ENCODE peak calls at places on chromosomes 16 and 17, in eight cellular contexts. F, V, M, H, B, E, P and J are unnamed samples.

GRCh38 chr17:59707971-59708425 is 544 bp downstream of the VMP1 start:
- DNase-seq in F (peak; percentile 8), V (no peak), M (no peak), H (no peak), B (no peak), E (peak; percentile 43), P (no peak), J (no peak)

GRCh38 chr17:332558-333322 is 19.9 kb downstream of the RPH3AL start:
- DNase-seq in F (no peak), V (no peak), M (peak; percentile 43), H (peak; percentile 54), B (no peak), E (no peak), P (peak; percentile 56), J (peak; percentile 17)

GRCh38 chr16:67100569-67101300 is 9.0 kb upstream of the PHAF1 start:
- DNase-seq in F (peak; percentile 31), V (no peak), M (no peak), H (no peak), B (peak; percentile 53), E (peak; percentile 54), P (peak; percentile 53), J (no peak)

GRCh38 chr16:27408012-27408601 is 6.1 kb downstream of the IL21R start:
- DNase-seq in F (no peak), V (peak; percentile 42), M (no peak), H (no peak), B (peak; percentile 74), E (no peak), P (peak; percentile 25), J (no peak)

GRCh38 chr17:15122857-15123256 is 142.3 kb downstream of the PMP22 start:
- DNase-seq in F (no peak), V (no peak), M (no peak), H (no peak), B (peak; percentile 76), E (no peak), P (no peak), J (no peak)

GRCh38 chr17:46194393-46195216 is 1.4 kb upstream of the KANSL1 start:
- DNase-seq in F (no peak), V (no peak), M (no peak), H (no peak), B (peak; percentile 74), E (peak; percentile 73), P (peak; percentile 72), J (no peak)

GRCh38 chr17:63531022-63531965 is 8.1 kb downstream of the KCNH6 start:
- DNase-seq in F (no peak), V (no peak), M (no peak), H (no peak), B (peak; percentile 10), E (no peak), P (no peak), J (no peak)

GRCh38 chr16:87317766-87318121 is 552 bp upstream of the C16orf95 start:
- DNase-seq in F (no peak), V (no peak), M (peak; percentile 65), H (no peak), B (peak; percentile 80), E (peak; percentile 47), P (peak; percentile 76), J (no peak)

GRCh38 chr16:30724641-30725464 is 23.4 kb upstream of the PHKG2 start:
- DNase-seq in F (no peak), V (no peak), M (peak; percentile 78), H (no peak), B (no peak), E (no peak), P (no peak), J (no peak)

GRCh38 chr17:263271-263670 is 81.8 kb upstream of the DOC2B start:
- DNase-seq in F (no peak), V (no peak), M (peak; percentile 15), H (no peak), B (no peak), E (no peak), P (no peak), J (no peak)

GRCh38 chr16:86088816-86089215 is 189.9 kb downstream of the IRF8 start:
- DNase-seq in F (no peak), V (no peak), M (peak; percentile 32), H (peak; percentile 16), B (no peak), E (no peak), P (no peak), J (no peak)

GRCh38 chr16:31467151-31467550 is 4.8 kb upstream of the TGFB1I1 start:
- DNase-seq in F (no peak), V (no peak), M (no peak), H (no peak), B (no peak), E (no peak), P (peak; percentile 65), J (no peak)

GRCh38 chr16:30027588-30028437 is 3.3 kb downstream of the TLCD3B start:
- DNase-seq in F (no peak), V (no peak), M (no peak), H (no peak), B (no peak), E (peak; percentile 46), P (no peak), J (no peak)

GRCh38 chr16:67964477-67965131 is 3.8 kb downstream of the SLC12A4 start:
- DNase-seq in F (no peak), V (no peak), M (no peak), H (no peak), B (no peak), E (no peak), P (no peak), J (no peak)

GRCh38 chr16:57643166-57643813 is 14.9 kb downstream of the ADGRG1 start:
- DNase-seq in F (peak; percentile 42), V (no peak), M (no peak), H (peak; percentile 58), B (peak; percentile 59), E (no peak), P (peak; percentile 31), J (peak; percentile 33)

GRCh38 chr16:31270795-31271194 is 11.0 kb downstream of the ITGAM start:
- DNase-seq in F (no peak), V (no peak), M (no peak), H (no peak), B (no peak), E (no peak), P (no peak), J (no peak)

GRCh38 chr17:2844386-2844785 is 48.1 kb downstream of the RAP1GAP2 start:
- DNase-seq in F (no peak), V (no peak), M (no peak), H (no peak), B (peak; percentile 33), E (peak; percentile 62), P (peak; percentile 21), J (no peak)

GRCh38 chr16:57639172-57639571 is 10.7 kb downstream of the ADGRG1 start:
- DNase-seq in F (no peak), V (no peak), M (peak; percentile 70), H (peak; percentile 87), B (peak; percentile 54), E (peak; percentile 90), P (peak; percentile 52), J (no peak)

GRCh38 chr17:13909901-13910519 is 159.3 kb upstream of the COX10 start:
- DNase-seq in F (no peak), V (peak; percentile 31), M (peak; percentile 90), H (no peak), B (no peak), E (peak; percentile 8), P (no peak), J (no peak)

GRCh38 chr17:82237083-82237745 is 8.4 kb downstream of the SLC16A3 start:
- DNase-seq in F (no peak), V (no peak), M (no peak), H (peak; percentile 46), B (no peak), E (peak; percentile 74), P (no peak), J (no peak)

GRCh38 chr16:3089717-3090592 is 9.1 kb downstream of the ZSCAN10 start:
- DNase-seq in F (no peak), V (no peak), M (no peak), H (no peak), B (no peak), E (no peak), P (no peak), J (no peak)

GRCh38 chr17:6577686-6578263 is 21.4 kb upstream of the PITPNM3 start:
- DNase-seq in F (no peak), V (peak; percentile 24), M (no peak), H (no peak), B (no peak), E (peak; percentile 49), P (no peak), J (no peak)

GRCh38 chr16:76118344-76118743 is 158.9 kb upstream of the CNTNAP4 start:
- DNase-seq in F (no peak), V (no peak), M (no peak), H (no peak), B (no peak), E (no peak), P (no peak), J (no peak)

DNA sequence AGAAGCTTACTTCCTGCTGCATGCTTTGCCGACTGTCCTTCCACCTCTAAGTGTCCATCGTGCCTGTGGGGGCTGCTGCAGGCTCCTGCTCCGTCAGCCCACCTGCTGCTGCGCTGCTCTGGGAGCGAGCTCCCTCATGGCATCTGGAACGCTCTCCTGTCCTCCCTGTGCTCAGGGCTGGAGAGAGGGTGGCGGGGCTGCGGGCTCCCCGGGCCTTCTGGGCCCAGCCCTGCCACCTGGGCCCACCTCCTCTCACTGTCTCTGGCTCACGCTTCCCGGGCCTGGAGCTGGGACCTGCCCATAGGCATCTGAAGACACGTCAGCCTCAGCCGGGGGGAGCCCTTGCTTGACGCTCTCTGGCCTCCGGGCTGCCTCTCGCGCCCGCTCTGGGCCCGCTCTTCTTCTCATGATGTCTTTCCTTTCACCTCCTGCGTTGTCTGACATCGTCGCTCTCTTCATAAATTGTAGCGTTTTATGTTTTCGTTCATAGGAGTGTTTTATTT is 27.0 kb downstream of the NME3 start:
- DNase-seq in F (no peak), V (no peak), M (no peak), H (no peak), B (no peak), E (peak; percentile 22), P (no peak), J (no peak)
- TF ChIP-seq CTCF in F (no peak), V (no peak), M (no peak), H (no peak), B (no peak), E (no peak), P (no peak), J (no peak)

GRCh38 chr16:49701867-49702494 is 153.9 kb downstream of the ZNF423 start:
- DNase-seq in F (peak; percentile 93), V (no peak), M (no peak), H (peak; percentile 78), B (peak; percentile 59), E (peak; percentile 83), P (peak; percentile 94), J (no peak)
- H3K4me3 ChIP-seq in F (peak overlapping the region; percentile 25), V (peak overlapping the region; percentile 32), M (no peak overlapping the region), H (no peak overlapping the region), B (no peak overlapping the region), E (peak overlapping the region; percentile 24), P (peak overlapping the region; percentile 12), J (no peak overlapping the region)

DNA sequence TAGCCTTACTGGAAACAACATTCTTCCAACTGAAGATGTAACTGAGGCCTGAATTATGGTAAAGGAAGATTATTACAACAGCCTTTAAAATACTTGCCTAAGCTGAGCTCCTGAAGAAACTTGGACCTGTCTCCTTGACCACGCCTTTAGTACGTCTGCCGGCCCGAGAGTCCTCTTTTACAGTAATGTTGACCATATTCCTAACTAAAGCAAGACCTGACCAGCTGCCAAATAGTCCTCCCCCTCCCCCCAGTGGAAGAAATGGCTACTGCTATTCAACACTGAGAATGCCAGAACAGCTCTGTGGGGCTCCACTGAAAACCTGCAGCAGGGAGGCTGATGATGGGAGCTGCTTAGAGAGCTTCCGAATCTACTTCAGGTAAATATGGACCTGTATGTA is 12.6 kb upstream of the FOXJ1 start:
- DNase-seq in F (no peak), V (no peak), M (no peak), H (no peak), B (peak; percentile 55), E (peak; percentile 67), P (peak; percentile 58), J (no peak)
- TF ChIP-seq CTCF in F (peak; percentile 39), V (peak; percentile 27), M (no peak), H (no peak), B (peak; percentile 22), E (peak; percentile 55), P (peak; percentile 42), J (peak; percentile 13)

GRCh38 chr17:48564200-48565023 is 13.7 kb downstream of the HOXB4 start:
- DNase-seq in F (no peak), V (no peak), M (no peak), H (no peak), B (peak; percentile 33), E (no peak), P (peak; percentile 43), J (no peak)
- H3K4me3 ChIP-seq in F (peak overlapping the region; percentile 82), V (peak overlapping the region; percentile 76), M (no peak overlapping the region), H (no peak overlapping the region), B (peak overlapping the region; percentile 39), E (peak overlapping the region; percentile 49), P (peak overlapping the region; percentile 34), J (peak overlapping the region; percentile 54)